ENCODE peak calls at places on chromosomes 13 and 19, in eight cellular contexts. U, J, K, H, I, G, C and Q are unnamed samples. For H3K4me1, the result is how much of the 10 kb centered on the place peaks cover.

GRCh38 chr13:32829676-32830091 is 186.5 kb upstream of the KL start:
- DNase-seq in U (no peak), J (no peak), K (no peak), H (no peak), I (no peak), G (peak), C (no peak), Q (no peak)

GRCh38 chr19:55986487-55986886 is at the start of gene NLRP5:
- DNase-seq in U (no peak), J (no peak), K (no peak), H (no peak), I (no peak), G (no peak), C (no peak), Q (no peak)

GRCh38 chr19:2475018-2475701 is 767 bp upstream of the GADD45B start:
- DNase-seq in U (peak), J (peak), K (peak), H (peak), I (peak), G (peak), C (peak), Q (peak)

GRCh38 chr13:26442541-26442940 is 114.9 kb upstream of the WASF3 start:
- DNase-seq in U (no peak), J (no peak), K (no peak), H (no peak), I (no peak), G (peak), C (no peak), Q (no peak)

GRCh38 chr13:50911051-50911690 is 1.6 kb downstream of the RNASEH2B start:
- DNase-seq in U (no peak), J (no peak), K (no peak), H (peak), I (no peak), G (peak), C (no peak), Q (no peak)

GRCh38 chr13:89746554-89746953 is 1600.9 kb upstream of the MIR17HG start:
- DNase-seq in U (no peak), J (no peak), K (no peak), H (peak), I (no peak), G (no peak), C (no peak), Q (no peak)

GRCh38 chr19:18274776-18275356 is 614 bp upstream of the IQCN start:
- DNase-seq in U (peak), J (peak), K (peak), H (no peak), I (peak), G (peak), C (peak), Q (peak)

GRCh38 chr19:4224470-4224869 is 4.9 kb upstream of the EBI3 start:
- DNase-seq in U (no peak), J (no peak), K (no peak), H (no peak), I (no peak), G (no peak), C (no peak), Q (no peak)

GRCh38 chr19:17576758-17577532 is 21.5 kb downstream of the COLGALT1 start:
- DNase-seq in U (peak), J (no peak), K (peak), H (peak), I (no peak), G (peak), C (no peak), Q (peak)

GRCh38 chr13:105410602-105411001 is 1124.9 kb downstream of the EFNB2 start:
- DNase-seq in U (peak), J (no peak), K (peak), H (peak), I (peak), G (no peak), C (peak), Q (peak)

GRCh38 chr19:33688657-33688992 is 66.9 kb downstream of the CHST8 start:
- DNase-seq in U (no peak), J (no peak), K (no peak), H (no peak), I (no peak), G (no peak), C (peak), Q (no peak)

GRCh38 chr19:5990289-5990797 is 12.4 kb upstream of the RANBP3 start:
- DNase-seq in U (no peak), J (no peak), K (no peak), H (peak), I (no peak), G (no peak), C (no peak), Q (no peak)

GRCh38 chr19:18023596-18024212 is 15.7 kb downstream of the ARRDC2 start:
- DNase-seq in U (no peak), J (no peak), K (peak), H (no peak), I (peak), G (no peak), C (peak), Q (no peak)

GRCh38 chr19:13899393-13899792 is 6.5 kb downstream of the BRME1 start:
- DNase-seq in U (no peak), J (no peak), K (peak), H (no peak), I (no peak), G (no peak), C (no peak), Q (no peak)

GRCh38 chr13:27131202-27131623 is 40.4 kb downstream of the USP12 start:
- DNase-seq in U (no peak), J (no peak), K (peak), H (no peak), I (no peak), G (no peak), C (no peak), Q (no peak)

GRCh38 chr13:111326981-111327642 is 6.7 kb downstream of the TEX29 start:
- DNase-seq in U (no peak), J (no peak), K (no peak), H (no peak), I (no peak), G (no peak), C (no peak), Q (no peak)

GRCh38 chr13:112175162-112176075 is 108.5 kb downstream of the SOX1 start:
- DNase-seq in U (no peak), J (no peak), K (no peak), H (no peak), I (no peak), G (no peak), C (peak), Q (no peak)

GRCh38 chr13:79190932-79191331 is 215.1 kb downstream of the RBM26 start:
- DNase-seq in U (no peak), J (no peak), K (no peak), H (no peak), I (no peak), G (no peak), C (no peak), Q (no peak)

GRCh38 chr13:26376430-26376829 is 122.5 kb downstream of the CDK8 start:
- DNase-seq in U (no peak), J (no peak), K (no peak), H (no peak), I (no peak), G (no peak), C (no peak), Q (no peak)

GRCh38 chr19:1066748-1067340 is at the start of gene ARHGAP45:
- DNase-seq in U (no peak), J (no peak), K (peak), H (peak), I (no peak), G (peak), C (peak), Q (no peak)

GRCh38 chr19:1065606-1066109 is 1.3 kb upstream of the ARHGAP45 start:
- DNase-seq in U (no peak), J (no peak), K (peak), H (no peak), I (no peak), G (no peak), C (no peak), Q (no peak)

GRCh38 chr19:1064661-1065605 is 2.0 kb upstream of the ARHGAP45 start:
- DNase-seq in U (peak), J (no peak), K (peak), H (peak), I (no peak), G (peak), C (peak), Q (no peak)

GRCh38 chr19:1067341-1068103 is 555 bp downstream of the ARHGAP45 start:
- DNase-seq in U (no peak), J (no peak), K (no peak), H (no peak), I (no peak), G (no peak), C (peak), Q (no peak)

DNA sequence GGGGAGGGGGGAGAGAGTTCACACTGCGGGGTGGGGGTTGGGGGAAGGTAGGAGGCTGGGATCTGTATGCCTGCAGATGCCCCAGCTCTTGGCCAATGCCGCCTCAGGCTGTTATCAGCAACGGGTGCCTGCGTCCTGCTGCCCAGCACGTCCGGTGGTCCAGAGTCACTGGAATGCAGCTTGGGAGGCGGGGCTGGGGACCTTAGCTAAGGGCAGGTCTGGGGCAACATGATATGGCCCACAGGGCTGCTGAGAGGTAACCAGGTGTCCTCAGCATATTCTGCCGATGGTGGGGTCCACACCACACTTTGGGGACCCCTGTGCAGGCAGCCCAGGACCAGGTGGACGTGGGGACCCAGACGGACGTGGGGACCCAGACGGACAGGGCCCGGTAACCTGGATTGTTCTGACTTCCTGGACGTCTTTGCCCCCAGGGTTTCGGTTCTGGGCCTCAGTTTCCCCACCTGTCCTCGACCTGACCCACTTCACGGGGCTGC is 668 bp upstream of the ARHGAP45 start:
- DNase-seq in U (no peak), J (no peak), K (peak), H (peak), I (no peak), G (no peak), C (peak), Q (no peak)
- H3K4me1 ChIP-seq in U (under half), J (under half), K (under half), H (under half), I (under half), G (under half), C (under half), Q (under half)

GRCh38 chr19:48244289-48244688 is 11.4 kb downstream of the CARD8 start:
- DNase-seq in U (no peak), J (no peak), K (no peak), H (no peak), I (no peak), G (no peak), C (no peak), Q (no peak)
- H3K4me3 ChIP-seq in U (no peak), J (no peak), K (no peak), H (no peak), I (no peak), G (no peak), C (no peak), Q (no peak)

DNA sequence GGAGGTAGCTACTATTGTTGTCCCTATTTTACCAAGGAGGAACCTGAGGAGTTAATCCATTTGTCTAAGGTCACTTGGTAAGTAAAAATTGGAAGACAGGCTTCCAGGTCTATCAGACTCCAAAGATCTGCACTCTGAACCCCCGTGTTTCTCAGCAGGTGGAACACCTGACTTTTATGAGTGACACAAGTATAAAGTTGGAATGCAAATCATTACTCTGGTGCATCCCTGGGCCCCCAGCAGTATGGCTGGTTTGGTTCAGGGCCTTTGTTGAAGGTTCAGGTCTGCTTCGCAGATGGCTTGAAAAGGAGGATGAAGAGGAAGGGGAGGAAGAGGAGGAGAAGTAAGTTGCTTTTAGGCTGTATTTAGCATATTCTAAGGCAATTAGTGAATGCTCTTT is 46.0 kb downstream of the RGCC start:
- DNase-seq in U (no peak), J (no peak), K (no peak), H (no peak), I (no peak), G (no peak), C (no peak), Q (no peak)
- H3K4me1 ChIP-seq in U (under half), J (under half), K (under half), H (under half), I (under half), G (under half), C (under half), Q (under half)

DNA sequence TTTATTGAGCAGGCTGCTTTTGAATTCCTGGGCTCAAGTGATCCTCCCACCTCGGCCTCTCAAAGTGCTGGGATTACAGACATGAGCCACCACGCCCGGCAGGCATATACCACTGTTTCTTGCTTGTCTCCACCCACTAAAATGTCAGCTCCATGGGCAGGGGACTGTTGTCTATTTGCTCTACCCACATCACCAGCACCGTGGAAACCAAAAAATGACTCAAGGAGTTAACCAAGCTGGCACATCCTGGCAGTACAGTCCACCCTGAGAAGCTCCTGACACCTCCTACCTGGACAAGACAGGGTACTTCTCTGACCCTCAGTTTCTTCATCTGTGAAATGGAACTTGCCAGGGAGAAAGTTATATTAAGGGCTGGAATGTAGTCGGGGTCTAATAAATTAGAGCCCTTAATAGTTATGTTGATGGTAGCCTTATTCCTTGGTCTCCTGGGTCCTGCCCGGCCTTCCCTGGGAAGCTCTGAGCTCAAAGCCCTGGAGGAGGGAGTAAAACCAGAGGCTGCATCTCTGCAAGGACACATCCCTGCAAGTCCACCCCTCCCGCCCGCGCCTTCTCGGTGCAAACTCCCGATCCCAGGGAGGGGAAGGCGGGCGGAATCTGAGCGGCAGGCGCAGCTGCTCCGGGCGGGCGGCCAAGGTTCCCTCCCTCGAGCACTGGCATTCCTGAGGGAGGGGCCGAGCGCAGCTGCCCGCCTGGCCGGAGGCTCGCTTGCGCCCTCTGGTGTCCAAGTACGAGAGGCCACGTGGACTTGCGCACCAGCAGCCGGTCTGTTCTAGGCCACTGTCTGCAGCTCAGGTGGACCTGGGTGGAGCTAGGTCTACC is 14.1 kb downstream of the RDH8 start:
- DNase-seq in U (peak), J (peak), K (peak), H (peak), I (peak), G (peak), C (peak), Q (peak)
- H3K4me3 ChIP-seq in U (no peak), J (peak), K (no peak), H (peak), I (peak), G (peak), C (no peak), Q (no peak)